ENCODE peak calls at places on chromosome 1, in eight cellular contexts. Y is OCI-LY7, N is SJSA1, D is T-helper 17 cell, A is tibial artery, B is HCT116, O is DND-41, Z is adipocyte. G is an unnamed sample.
A peak's percentile ranks its signal among the peaks of the same experiment; 100 is the strongest.

GRCh38 chr1:201639391-201639790 is 100.5 kb downstream of the NAV1 start:
- DNase-seq in D (no peak), Y (no peak), B (no peak), Z (no peak), A (no peak), O (no peak), N (no peak), G (no peak)

GRCh38 chr1:242890211-242890741 is 364.8 kb downstream of the CEP170 start:
- DNase-seq in Z (peak; percentile 8), B (no peak), D (no peak), A (no peak), Y (no peak), N (no peak), O (peak; percentile 20), G (no peak)

GRCh38 chr1:117607471-117607870 is 1.6 kb downstream of the TENT5C start:
- DNase-seq in Y (peak; percentile 73), D (peak; percentile 31), B (no peak), N (no peak), A (no peak), O (peak; percentile 84), Z (no peak), G (peak; percentile 35)

GRCh38 chr1:117658676-117659075 is 52.8 kb downstream of the TENT5C start:
- DNase-seq in A (no peak), Z (no peak), B (no peak), N (no peak), O (peak; percentile 91), Y (peak; percentile 93), D (peak; percentile 59), G (peak; percentile 74)

GRCh38 chr1:187689137-187689536 is 860.4 kb downstream of the PLA2G4A start:
- DNase-seq in O (no peak), Z (peak; percentile 83), B (no peak), D (no peak), Y (no peak), N (no peak), A (no peak), G (no peak)

GRCh38 chr1:216224233-216224632 is 199.0 kb downstream of the USH2A start:
- DNase-seq in A (no peak), B (no peak), Y (no peak), N (no peak), Z (no peak), O (no peak), D (no peak), G (no peak)

GRCh38 chr1:114033219-114033706 is 54.0 kb downstream of the OLFML3 start:
- DNase-seq in O (no peak), D (no peak), Y (peak; percentile 24), Z (no peak), N (no peak), B (peak; percentile 15), A (no peak), G (no peak)

GRCh38 chr1:56578963-56579875 is at the start of gene PLPP3:
- DNase-seq in D (no peak), A (peak; percentile 95), B (peak; percentile 66), Y (peak; percentile 69), N (peak; percentile 88), O (peak; percentile 59), Z (peak; percentile 98), G (no peak)

GRCh38 chr1:183584155-183584554 is 6.1 kb downstream of the NCF2 start:
- DNase-seq in N (no peak), Z (no peak), Y (peak; percentile 14), B (no peak), D (no peak), A (no peak), O (no peak), G (no peak)

GRCh38 chr1:9269721-9270120 is 23.0 kb upstream of the SPSB1 start:
- DNase-seq in N (no peak), D (no peak), A (no peak), Y (no peak), Z (no peak), O (no peak), B (no peak), G (no peak)

GRCh38 chr1:112298558-112298957 is 97.5 kb upstream of the CTTNBP2NL start:
- DNase-seq in A (no peak), B (peak; percentile 48), N (peak; percentile 69), Y (peak; percentile 29), O (peak; percentile 60), Z (peak; percentile 55), D (peak; percentile 5), G (peak; percentile 23)

GRCh38 chr1:160192234-160192633 is 1.9 kb downstream of the CASQ1 start:
- DNase-seq in A (no peak), Z (no peak), O (no peak), D (no peak), B (no peak), Y (no peak), N (no peak), G (no peak)

GRCh38 chr1:167109125-167109524 is 15.2 kb downstream of the STYXL2 start:
- DNase-seq in D (no peak), O (peak; percentile 65), N (no peak), Y (peak; percentile 20), B (no peak), A (no peak), Z (no peak), G (no peak)

GRCh38 chr1:181440510-181440909 is 42.8 kb upstream of the CACNA1E start:
- DNase-seq in Z (no peak), Y (no peak), A (no peak), O (no peak), N (no peak), D (no peak), B (no peak), G (no peak)

GRCh38 chr1:165905853-165906252 is 78.4 kb downstream of the UCK2 start:
- DNase-seq in B (no peak), D (no peak), N (no peak), Y (no peak), Z (no peak), O (no peak), A (no peak), G (no peak)

GRCh38 chr1:112536561-112536960 is 27.8 kb downstream of the WNT2B start:
- DNase-seq in N (no peak), Z (no peak), Y (no peak), B (no peak), D (no peak), O (no peak), A (no peak), G (no peak)

GRCh38 chr1:22483121-22483520 is 31.5 kb downstream of the ZBTB40 start:
- DNase-seq in D (no peak), A (no peak), Z (no peak), N (no peak), O (no peak), Y (no peak), B (no peak), G (no peak)

GRCh38 chr1:150791587-150791986 is 16.5 kb downstream of the CTSK start:
- DNase-seq in D (no peak), Z (no peak), N (no peak), O (no peak), Y (no peak), A (no peak), B (no peak), G (no peak)

GRCh38 chr1:16189003-16189402 is 23.4 kb downstream of the ARHGEF19 start:
- DNase-seq in Y (no peak), B (no peak), A (peak; percentile 68), D (no peak), O (no peak), N (no peak), Z (peak; percentile 55), G (no peak)

GRCh38 chr1:226813671-226814591 is 56.5 kb upstream of the PSEN2 start:
- DNase-seq in D (no peak), Y (no peak), O (no peak), A (no peak), B (no peak), N (no peak), Z (peak; percentile 2), G (no peak)

GRCh38 chr1:56376188-56376984 is 203.0 kb downstream of the PLPP3 start:
- DNase-seq in A (peak; percentile 89), D (no peak), O (peak; percentile 37), N (no peak), Z (peak; percentile 46), B (peak; percentile 19), Y (no peak), G (no peak)

GRCh38 chr1:160637821-160638539 is 8.9 kb downstream of the SLAMF1 start:
- DNase-seq in A (no peak), Z (no peak), N (no peak), Y (no peak), B (no peak), O (peak; percentile 71), D (no peak), G (no peak)

GRCh38 chr1:236837115-236837514 is 42.0 kb downstream of the MTR start:
- DNase-seq in B (no peak), O (no peak), Z (no peak), Y (no peak), A (no peak), N (no peak), D (no peak), G (no peak)
- H3K9me3 ChIP-seq in B (no peaks in the 10 kb centered on the region), O (no peaks in the 10 kb centered on the region), Z (no peaks in the 10 kb centered on the region), Y (no peaks in the 10 kb centered on the region), A (no peaks in the 10 kb centered on the region), N (no peaks in the 10 kb centered on the region), D (no peaks in the 10 kb centered on the region), G (no peaks in the 10 kb centered on the region)

GRCh38 chr1:2865000-2865399 is 63.5 kb upstream of the TTC34 start:
- DNase-seq in O (no peak), B (no peak), A (no peak), N (no peak), Z (no peak), D (no peak), Y (no peak), G (no peak)
- H3K9me3 ChIP-seq in O (no peaks in the 10 kb centered on the region), B (no peaks in the 10 kb centered on the region), A (peaks cover 5% of the 10 kb centered on the region), N (no peaks in the 10 kb centered on the region), Z (no peaks in the 10 kb centered on the region), D (no peaks in the 10 kb centered on the region), Y (no peaks in the 10 kb centered on the region), G (no peaks in the 10 kb centered on the region)

DNA sequence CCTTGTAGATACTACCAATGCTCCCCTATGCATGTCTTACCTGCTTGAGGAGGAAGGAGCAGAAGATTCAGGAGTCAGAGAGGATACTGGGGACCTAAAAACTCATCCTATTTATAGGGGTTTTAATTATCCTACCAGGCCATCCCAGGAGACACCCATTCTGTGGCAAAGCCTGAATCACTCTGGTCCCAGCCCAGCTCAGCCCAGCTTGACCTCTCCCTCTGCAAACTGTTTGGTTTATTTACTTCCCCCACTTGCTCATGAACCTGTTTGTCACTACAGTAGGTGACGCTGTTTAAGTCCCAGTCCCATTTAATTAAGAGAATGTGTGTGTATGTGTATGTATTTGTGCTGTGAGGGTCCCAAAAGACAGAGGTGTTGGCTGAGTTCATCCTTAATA is at the start of gene RPTN:
- DNase-seq in Z (no peak), A (no peak), Y (no peak), N (no peak), B (no peak), D (no peak), O (no peak), G (no peak)
- H3K9me3 ChIP-seq in Z (no peaks in the 10 kb centered on the region), A (no peaks in the 10 kb centered on the region), Y (no peaks in the 10 kb centered on the region), N (no peaks in the 10 kb centered on the region), B (no peaks in the 10 kb centered on the region), D (no peaks in the 10 kb centered on the region), O (no peaks in the 10 kb centered on the region), G (no peaks in the 10 kb centered on the region)

DNA sequence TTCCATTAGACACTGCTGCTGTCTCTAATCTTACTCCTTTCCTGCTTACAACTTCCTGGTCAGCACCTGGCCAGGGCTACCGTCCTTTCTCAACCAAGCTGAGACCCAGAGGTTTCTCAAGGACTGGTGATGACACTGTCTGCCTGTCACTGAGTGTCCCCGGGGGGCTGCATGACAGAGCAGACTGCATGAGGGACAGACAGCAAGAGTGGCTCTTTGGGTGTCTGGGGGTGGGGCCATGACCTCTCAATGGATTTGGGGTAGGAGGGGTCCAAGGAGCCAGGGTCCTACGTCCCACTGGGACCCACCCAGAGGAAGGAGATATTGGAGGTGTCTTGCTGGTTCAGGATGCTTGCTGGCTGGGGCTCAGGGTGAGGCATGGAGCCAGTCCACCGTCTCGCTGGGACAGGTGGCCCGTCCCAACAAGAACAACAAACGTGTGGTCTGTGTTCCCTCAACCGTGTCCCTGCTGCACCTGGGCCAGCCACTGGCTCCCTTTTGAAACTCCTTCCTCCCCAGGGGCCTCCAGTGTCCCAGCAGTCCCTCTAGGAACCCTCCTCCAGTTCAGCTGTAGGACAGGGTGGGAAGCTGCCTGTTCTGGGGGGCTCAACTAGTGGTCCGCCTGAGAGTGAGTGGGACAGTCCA is 344.6 kb upstream of the AJAP1 start:
- DNase-seq in Z (no peak), A (peak; percentile 43), O (no peak), Y (peak; percentile 92), B (no peak), D (no peak), N (no peak), G (no peak)
- H3K9me3 ChIP-seq in Z (no peaks in the 10 kb centered on the region), A (peaks cover 7% of the 10 kb centered on the region), O (peaks cover 18% of the 10 kb centered on the region), Y (peaks cover 35% of the 10 kb centered on the region), B (no peaks in the 10 kb centered on the region), D (no peaks in the 10 kb centered on the region), N (peaks cover 7% of the 10 kb centered on the region), G (no peaks in the 10 kb centered on the region)